ENCODE peak calls at places on chromosome 7, in nine cellular contexts. One of them, this sample, is unnamed.

GRCh38 chr7:24854866-24855265 is 97.6 kb upstream of the GSDME start:
- DNase-seq in aorta: no peak
- DNase-seq in GM23338: no peak
- DNase-seq in hippocampal formation: no peak
- DNase-seq in MCF 10A: no peak
- DNase-seq in CD8-positive, alpha-beta memory T cell: no peak
- DNase-seq in AG09309: peak
- DNase-seq in cerebellum: no peak
- DNase-seq in CD4-positive, alpha-beta T cell: no peak
- DNase-seq in this sample: no peak

GRCh38 chr7:102150266-102150665 is 136.4 kb upstream of the SH2B2 start:
- DNase-seq in cerebellum: no peak
- DNase-seq in MCF 10A: no peak
- DNase-seq in CD8-positive, alpha-beta memory T cell: no peak
- DNase-seq in aorta: no peak
- DNase-seq in GM23338: no peak
- DNase-seq in AG09309: no peak
- DNase-seq in hippocampal formation: no peak
- DNase-seq in CD4-positive, alpha-beta T cell: no peak
- DNase-seq in this sample: no peak

GRCh38 chr7:64853679-64854078 is 49.4 kb upstream of the ZNF273 start:
- DNase-seq in AG09309: no peak
- DNase-seq in GM23338: no peak
- DNase-seq in CD4-positive, alpha-beta T cell: no peak
- DNase-seq in hippocampal formation: no peak
- DNase-seq in aorta: no peak
- DNase-seq in cerebellum: no peak
- DNase-seq in MCF 10A: no peak
- DNase-seq in CD8-positive, alpha-beta memory T cell: no peak
- DNase-seq in this sample: no peak

GRCh38 chr7:26593405-26593804 is 271.0 kb downstream of the SKAP2 start:
- DNase-seq in GM23338: no peak
- DNase-seq in CD8-positive, alpha-beta memory T cell: no peak
- DNase-seq in CD4-positive, alpha-beta T cell: no peak
- DNase-seq in aorta: no peak
- DNase-seq in AG09309: no peak
- DNase-seq in MCF 10A: no peak
- DNase-seq in cerebellum: peak
- DNase-seq in hippocampal formation: no peak
- DNase-seq in this sample: no peak

GRCh38 chr7:49324707-49325106 is 400.4 kb downstream of the CDC14C start:
- DNase-seq in cerebellum: no peak
- DNase-seq in AG09309: no peak
- DNase-seq in CD4-positive, alpha-beta T cell: no peak
- DNase-seq in CD8-positive, alpha-beta memory T cell: no peak
- DNase-seq in MCF 10A: peak
- DNase-seq in hippocampal formation: no peak
- DNase-seq in aorta: no peak
- DNase-seq in GM23338: peak
- DNase-seq in this sample: no peak

GRCh38 chr7:123241809-123242208 is 42.0 kb upstream of the SLC13A1 start:
- DNase-seq in CD4-positive, alpha-beta T cell: no peak
- DNase-seq in hippocampal formation: no peak
- DNase-seq in AG09309: no peak
- DNase-seq in cerebellum: no peak
- DNase-seq in aorta: no peak
- DNase-seq in CD8-positive, alpha-beta memory T cell: no peak
- DNase-seq in MCF 10A: no peak
- DNase-seq in GM23338: no peak
- DNase-seq in this sample: no peak

GRCh38 chr7:88243345-88243909 is 23.6 kb upstream of the SRI start:
- DNase-seq in GM23338: peak
- DNase-seq in cerebellum: peak
- DNase-seq in aorta: no peak
- DNase-seq in CD8-positive, alpha-beta memory T cell: no peak
- DNase-seq in AG09309: no peak
- DNase-seq in CD4-positive, alpha-beta T cell: no peak
- DNase-seq in hippocampal formation: no peak
- DNase-seq in MCF 10A: peak
- DNase-seq in this sample: no peak

GRCh38 chr7:22356855-22357310 is at the start of gene RAPGEF5:
- DNase-seq in GM23338: peak
- DNase-seq in aorta: no peak
- DNase-seq in AG09309: no peak
- DNase-seq in CD8-positive, alpha-beta memory T cell: no peak
- DNase-seq in MCF 10A: peak
- DNase-seq in hippocampal formation: no peak
- DNase-seq in CD4-positive, alpha-beta T cell: no peak
- DNase-seq in cerebellum: peak
- DNase-seq in this sample: no peak

GRCh38 chr7:98771519-98772241 is 98.1 kb downstream of the TMEM130 start:
- DNase-seq in MCF 10A: peak
- DNase-seq in cerebellum: no peak
- DNase-seq in CD8-positive, alpha-beta memory T cell: no peak
- DNase-seq in CD4-positive, alpha-beta T cell: no peak
- DNase-seq in aorta: no peak
- DNase-seq in AG09309: peak
- DNase-seq in hippocampal formation: peak
- DNase-seq in GM23338: peak
- DNase-seq in this sample: no peak

GRCh38 chr7:157752832-157753291 is 416.1 kb downstream of the DNAJB6 start:
- DNase-seq in cerebellum: no peak
- DNase-seq in MCF 10A: no peak
- DNase-seq in hippocampal formation: no peak
- DNase-seq in AG09309: no peak
- DNase-seq in CD8-positive, alpha-beta memory T cell: no peak
- DNase-seq in aorta: peak
- DNase-seq in CD4-positive, alpha-beta T cell: no peak
- DNase-seq in GM23338: no peak
- DNase-seq in this sample: no peak

GRCh38 chr7:127650842-127651555 is 995 bp upstream of the SND1 start:
- DNase-seq in hippocampal formation: peak
- DNase-seq in MCF 10A: no peak
- DNase-seq in CD8-positive, alpha-beta memory T cell: peak
- DNase-seq in cerebellum: peak
- DNase-seq in GM23338: peak
- DNase-seq in AG09309: no peak
- DNase-seq in CD4-positive, alpha-beta T cell: peak
- DNase-seq in aorta: no peak
- DNase-seq in this sample: no peak

GRCh38 chr7:155750255-155751125 is 61.8 kb downstream of the SHH start:
- DNase-seq in AG09309: no peak
- DNase-seq in hippocampal formation: no peak
- DNase-seq in CD8-positive, alpha-beta memory T cell: no peak
- DNase-seq in GM23338: no peak
- DNase-seq in CD4-positive, alpha-beta T cell: no peak
- DNase-seq in aorta: no peak
- DNase-seq in MCF 10A: no peak
- DNase-seq in cerebellum: peak
- DNase-seq in this sample: no peak

GRCh38 chr7:141992154-141992553 is 3.5 kb upstream of the MGAM start:
- DNase-seq in CD8-positive, alpha-beta memory T cell: no peak
- DNase-seq in hippocampal formation: no peak
- DNase-seq in MCF 10A: no peak
- DNase-seq in cerebellum: no peak
- DNase-seq in aorta: no peak
- DNase-seq in CD4-positive, alpha-beta T cell: no peak
- DNase-seq in AG09309: no peak
- DNase-seq in GM23338: no peak
- DNase-seq in this sample: no peak

GRCh38 chr7:44072364-44073231 is 7.2 kb upstream of the PGAM2 start:
- DNase-seq in CD8-positive, alpha-beta memory T cell: peak
- DNase-seq in cerebellum: peak
- DNase-seq in hippocampal formation: peak
- DNase-seq in aorta: peak
- DNase-seq in MCF 10A: peak
- DNase-seq in CD4-positive, alpha-beta T cell: peak
- DNase-seq in AG09309: peak
- DNase-seq in GM23338: peak
- DNase-seq in this sample: no peak

GRCh38 chr7:133115596-133115995 is 33.7 kb upstream of the CHCHD3 start:
- DNase-seq in hippocampal formation: no peak
- DNase-seq in aorta: no peak
- DNase-seq in CD8-positive, alpha-beta memory T cell: no peak
- DNase-seq in GM23338: no peak
- DNase-seq in MCF 10A: no peak
- DNase-seq in cerebellum: no peak
- DNase-seq in AG09309: no peak
- DNase-seq in CD4-positive, alpha-beta T cell: no peak
- DNase-seq in this sample: no peak

GRCh38 chr7:43215061-43215460 is 102.6 kb downstream of the HECW1 start:
- DNase-seq in hippocampal formation: no peak
- DNase-seq in cerebellum: no peak
- DNase-seq in CD8-positive, alpha-beta memory T cell: no peak
- DNase-seq in GM23338: peak
- DNase-seq in aorta: no peak
- DNase-seq in CD4-positive, alpha-beta T cell: no peak
- DNase-seq in MCF 10A: no peak
- DNase-seq in AG09309: no peak
- DNase-seq in this sample: no peak

GRCh38 chr7:8177109-8177933 is 84.6 kb downstream of the ICA1 start:
- DNase-seq in CD4-positive, alpha-beta T cell: no peak
- DNase-seq in hippocampal formation: no peak
- DNase-seq in CD8-positive, alpha-beta memory T cell: peak
- DNase-seq in cerebellum: no peak
- DNase-seq in MCF 10A: no peak
- DNase-seq in GM23338: no peak
- DNase-seq in AG09309: no peak
- DNase-seq in aorta: no peak
- DNase-seq in this sample: no peak

GRCh38 chr7:141820067-141820466 is 21.2 kb downstream of the PRSS37 start:
- DNase-seq in MCF 10A: no peak
- DNase-seq in hippocampal formation: no peak
- DNase-seq in CD4-positive, alpha-beta T cell: no peak
- DNase-seq in CD8-positive, alpha-beta memory T cell: no peak
- DNase-seq in AG09309: no peak
- DNase-seq in aorta: no peak
- DNase-seq in GM23338: no peak
- DNase-seq in cerebellum: no peak
- DNase-seq in this sample: no peak

GRCh38 chr7:74466196-74466813 is 12.6 kb downstream of the GTF2IRD1 start:
- DNase-seq in GM23338: no peak
- DNase-seq in AG09309: no peak
- DNase-seq in aorta: no peak
- DNase-seq in MCF 10A: no peak
- DNase-seq in CD4-positive, alpha-beta T cell: no peak
- DNase-seq in cerebellum: peak
- DNase-seq in hippocampal formation: peak
- DNase-seq in CD8-positive, alpha-beta memory T cell: no peak
- DNase-seq in this sample: no peak

GRCh38 chr7:98877692-98878364 is 504 bp upstream of the TRRAP start:
- DNase-seq in CD8-positive, alpha-beta memory T cell: no peak
- DNase-seq in MCF 10A: no peak
- DNase-seq in CD4-positive, alpha-beta T cell: no peak
- DNase-seq in AG09309: no peak
- DNase-seq in cerebellum: peak
- DNase-seq in aorta: no peak
- DNase-seq in hippocampal formation: no peak
- DNase-seq in GM23338: peak
- DNase-seq in this sample: no peak

GRCh38 chr7:40798612-40799011 is 663.8 kb downstream of the SUGCT start:
- DNase-seq in MCF 10A: no peak
- DNase-seq in GM23338: no peak
- DNase-seq in hippocampal formation: no peak
- DNase-seq in CD4-positive, alpha-beta T cell: no peak
- DNase-seq in aorta: no peak
- DNase-seq in cerebellum: no peak
- DNase-seq in AG09309: no peak
- DNase-seq in CD8-positive, alpha-beta memory T cell: no peak
- DNase-seq in this sample: no peak

GRCh38 chr7:32894171-32894570 is 2.6 kb upstream of the KBTBD2 start:
- DNase-seq in GM23338: no peak
- DNase-seq in aorta: no peak
- DNase-seq in MCF 10A: no peak
- DNase-seq in CD4-positive, alpha-beta T cell: no peak
- DNase-seq in hippocampal formation: no peak
- DNase-seq in AG09309: no peak
- DNase-seq in CD8-positive, alpha-beta memory T cell: no peak
- DNase-seq in cerebellum: no peak
- DNase-seq in this sample: no peak

GRCh38 chr7:155257482-155258232 is 40.0 kb upstream of the INSIG1 start:
- DNase-seq in GM23338: no peak
- DNase-seq in MCF 10A: peak
- DNase-seq in hippocampal formation: no peak
- DNase-seq in CD4-positive, alpha-beta T cell: no peak
- DNase-seq in AG09309: peak
- DNase-seq in aorta: peak
- DNase-seq in cerebellum: peak
- DNase-seq in CD8-positive, alpha-beta memory T cell: no peak
- DNase-seq in this sample: no peak

GRCh38 chr7:24760968-24761367 is 3.7 kb upstream of the GSDME start:
- DNase-seq in GM23338: no peak
- DNase-seq in CD8-positive, alpha-beta memory T cell: no peak
- DNase-seq in cerebellum: no peak
- DNase-seq in hippocampal formation: no peak
- DNase-seq in aorta: no peak
- DNase-seq in AG09309: no peak
- DNase-seq in MCF 10A: no peak
- DNase-seq in CD4-positive, alpha-beta T cell: no peak
- DNase-seq in this sample: no peak

GRCh38 chr7:183907-184767 is 8.2 kb upstream of the FAM20C start:
- DNase-seq in CD4-positive, alpha-beta T cell: no peak
- DNase-seq in cerebellum: peak
- DNase-seq in MCF 10A: no peak
- DNase-seq in aorta: no peak
- DNase-seq in AG09309: no peak
- DNase-seq in GM23338: no peak
- DNase-seq in hippocampal formation: no peak
- DNase-seq in CD8-positive, alpha-beta memory T cell: no peak
- DNase-seq in this sample: no peak

GRCh38 chr7:99573257-99573656 is 14.8 kb downstream of the ZNF655 start:
- DNase-seq in CD4-positive, alpha-beta T cell: no peak
- DNase-seq in GM23338: no peak
- DNase-seq in AG09309: no peak
- DNase-seq in MCF 10A: no peak
- DNase-seq in cerebellum: no peak
- DNase-seq in hippocampal formation: no peak
- DNase-seq in aorta: no peak
- DNase-seq in CD8-positive, alpha-beta memory T cell: no peak
- DNase-seq in this sample: no peak

GRCh38 chr7:122369756-122370155 is 65.2 kb upstream of the FEZF1 start:
- DNase-seq in CD4-positive, alpha-beta T cell: no peak
- DNase-seq in cerebellum: no peak
- DNase-seq in hippocampal formation: no peak
- DNase-seq in GM23338: no peak
- DNase-seq in AG09309: no peak
- DNase-seq in aorta: no peak
- DNase-seq in MCF 10A: no peak
- DNase-seq in CD8-positive, alpha-beta memory T cell: no peak
- DNase-seq in this sample: no peak

GRCh38 chr7:140591178-140591902 is 49.3 kb downstream of the DENND2A start:
- DNase-seq in hippocampal formation: no peak
- DNase-seq in CD8-positive, alpha-beta memory T cell: no peak
- DNase-seq in aorta: no peak
- DNase-seq in GM23338: no peak
- DNase-seq in cerebellum: no peak
- DNase-seq in CD4-positive, alpha-beta T cell: no peak
- DNase-seq in AG09309: no peak
- DNase-seq in MCF 10A: peak
- DNase-seq in this sample: no peak

GRCh38 chr7:94182066-94182465 is 177.9 kb upstream of the BET1 start:
- DNase-seq in GM23338: no peak
- DNase-seq in aorta: no peak
- DNase-seq in CD4-positive, alpha-beta T cell: no peak
- DNase-seq in CD8-positive, alpha-beta memory T cell: no peak
- DNase-seq in AG09309: peak
- DNase-seq in cerebellum: no peak
- DNase-seq in MCF 10A: peak
- DNase-seq in hippocampal formation: no peak
- DNase-seq in this sample: no peak

GRCh38 chr7:96962221-96962620 is 43.1 kb upstream of the DLX6 start:
- DNase-seq in CD4-positive, alpha-beta T cell: no peak
- DNase-seq in CD8-positive, alpha-beta memory T cell: no peak
- DNase-seq in AG09309: no peak
- DNase-seq in MCF 10A: no peak
- DNase-seq in cerebellum: no peak
- DNase-seq in GM23338: no peak
- DNase-seq in hippocampal formation: no peak
- DNase-seq in aorta: no peak
- DNase-seq in this sample: no peak

GRCh38 chr7:130144632-130145171 is 60.5 kb downstream of the TMEM209 start:
- DNase-seq in CD8-positive, alpha-beta memory T cell: no peak
- DNase-seq in AG09309: peak
- DNase-seq in MCF 10A: peak
- DNase-seq in hippocampal formation: no peak
- DNase-seq in aorta: no peak
- DNase-seq in GM23338: no peak
- DNase-seq in CD4-positive, alpha-beta T cell: no peak
- DNase-seq in cerebellum: no peak
- DNase-seq in this sample: no peak